ENCODE peak calls at places on chromosomes 6 and 20, in ten cellular contexts. One of them, this sample, is unnamed.

GRCh38 chr6:128655978-128656498 is 135.6 kb upstream of the PTPRK start:
- DNase-seq in astrocyte of the spinal cord: peak; percentile 91
- DNase-seq in neural crest cell: no peak
- DNase-seq in IMR-90: peak; percentile 93
- DNase-seq in CD14-positive monocyte: no peak
- DNase-seq in SK-N-SH: no peak
- DNase-seq in epithelial cell of esophagus: peak; percentile 82
- DNase-seq in heart right ventricle: no peak
- DNase-seq in HCT116: peak; percentile 85
- DNase-seq in PC-9: peak; percentile 97
- DNase-seq in this sample: peak; percentile 14

GRCh38 chr6:44050872-44051421 is 76.3 kb downstream of the MRPL14 start:
- DNase-seq in astrocyte of the spinal cord: no peak
- DNase-seq in neural crest cell: no peak
- DNase-seq in IMR-90: no peak
- DNase-seq in CD14-positive monocyte: no peak
- DNase-seq in SK-N-SH: peak; percentile 87
- DNase-seq in epithelial cell of esophagus: peak; percentile 60
- DNase-seq in heart right ventricle: no peak
- DNase-seq in HCT116: no peak
- DNase-seq in PC-9: peak; percentile 93
- DNase-seq in this sample: no peak

GRCh38 chr6:40912158-40912946 is 126.7 kb downstream of the UNC5CL start:
- DNase-seq in astrocyte of the spinal cord: no peak
- DNase-seq in neural crest cell: no peak
- DNase-seq in IMR-90: no peak
- DNase-seq in CD14-positive monocyte: no peak
- DNase-seq in SK-N-SH: peak; percentile 81
- DNase-seq in epithelial cell of esophagus: peak; percentile 88
- DNase-seq in heart right ventricle: no peak
- DNase-seq in HCT116: no peak
- DNase-seq in PC-9: no peak
- DNase-seq in this sample: peak; percentile 80

GRCh38 chr6:17439243-17439993 is 46.0 kb downstream of the CAP2 start:
- DNase-seq in astrocyte of the spinal cord: no peak
- DNase-seq in neural crest cell: no peak
- DNase-seq in IMR-90: no peak
- DNase-seq in CD14-positive monocyte: no peak
- DNase-seq in SK-N-SH: no peak
- DNase-seq in epithelial cell of esophagus: no peak
- DNase-seq in heart right ventricle: no peak
- DNase-seq in HCT116: no peak
- DNase-seq in PC-9: no peak
- DNase-seq in this sample: no peak

GRCh38 chr20:7911586-7912330 is 28.5 kb downstream of the HAO1 start:
- DNase-seq in astrocyte of the spinal cord: no peak
- DNase-seq in neural crest cell: no peak
- DNase-seq in IMR-90: no peak
- DNase-seq in CD14-positive monocyte: no peak
- DNase-seq in SK-N-SH: no peak
- DNase-seq in epithelial cell of esophagus: peak; percentile 16
- DNase-seq in heart right ventricle: no peak
- DNase-seq in HCT116: no peak
- DNase-seq in PC-9: no peak
- DNase-seq in this sample: no peak

GRCh38 chr20:38136421-38137245 is 28.4 kb downstream of the TGM2 start:
- DNase-seq in astrocyte of the spinal cord: no peak
- DNase-seq in neural crest cell: no peak
- DNase-seq in IMR-90: no peak
- DNase-seq in CD14-positive monocyte: no peak
- DNase-seq in SK-N-SH: no peak
- DNase-seq in epithelial cell of esophagus: no peak
- DNase-seq in heart right ventricle: no peak
- DNase-seq in HCT116: no peak
- DNase-seq in PC-9: peak; percentile 26
- DNase-seq in this sample: no peak

GRCh38 chr6:89140347-89141159 is 5.3 kb upstream of the PM20D2 start:
- DNase-seq in astrocyte of the spinal cord: no peak
- DNase-seq in neural crest cell: no peak
- DNase-seq in IMR-90: peak; percentile 41
- DNase-seq in CD14-positive monocyte: no peak
- DNase-seq in SK-N-SH: no peak
- DNase-seq in epithelial cell of esophagus: peak; percentile 60
- DNase-seq in heart right ventricle: no peak
- DNase-seq in HCT116: no peak
- DNase-seq in PC-9: no peak
- DNase-seq in this sample: no peak

GRCh38 chr6:99183066-99183465 is 166.4 kb downstream of the FAXC start:
- DNase-seq in astrocyte of the spinal cord: no peak
- DNase-seq in neural crest cell: no peak
- DNase-seq in IMR-90: no peak
- DNase-seq in CD14-positive monocyte: no peak
- DNase-seq in SK-N-SH: no peak
- DNase-seq in epithelial cell of esophagus: peak; percentile 30
- DNase-seq in heart right ventricle: no peak
- DNase-seq in HCT116: no peak
- DNase-seq in PC-9: no peak
- DNase-seq in this sample: no peak

GRCh38 chr6:7813193-7813592 is 87.3 kb downstream of the BMP6 start:
- DNase-seq in astrocyte of the spinal cord: no peak
- DNase-seq in neural crest cell: no peak
- DNase-seq in IMR-90: no peak
- DNase-seq in CD14-positive monocyte: no peak
- DNase-seq in SK-N-SH: no peak
- DNase-seq in epithelial cell of esophagus: no peak
- DNase-seq in heart right ventricle: no peak
- DNase-seq in HCT116: no peak
- DNase-seq in PC-9: no peak
- DNase-seq in this sample: no peak

GRCh38 chr20:29325304-29325640 is 1932.2 kb upstream of the DEFB115 start:
- DNase-seq in astrocyte of the spinal cord: no peak
- DNase-seq in neural crest cell: no peak
- DNase-seq in IMR-90: no peak
- DNase-seq in CD14-positive monocyte: no peak
- DNase-seq in SK-N-SH: no peak
- DNase-seq in epithelial cell of esophagus: no peak
- DNase-seq in heart right ventricle: no peak
- DNase-seq in HCT116: no peak
- DNase-seq in PC-9: no peak
- DNase-seq in this sample: no peak

GRCh38 chr20:58171796-58172425 is 56.5 kb downstream of the ANKRD60 start:
- DNase-seq in astrocyte of the spinal cord: no peak
- DNase-seq in neural crest cell: no peak
- DNase-seq in IMR-90: no peak
- DNase-seq in CD14-positive monocyte: no peak
- DNase-seq in SK-N-SH: no peak
- DNase-seq in epithelial cell of esophagus: no peak
- DNase-seq in heart right ventricle: no peak
- DNase-seq in HCT116: no peak
- DNase-seq in PC-9: no peak
- DNase-seq in this sample: no peak

GRCh38 chr6:148830614-148831013 is 83.8 kb downstream of the UST start:
- DNase-seq in astrocyte of the spinal cord: no peak
- DNase-seq in neural crest cell: no peak
- DNase-seq in IMR-90: no peak
- DNase-seq in CD14-positive monocyte: no peak
- DNase-seq in SK-N-SH: no peak
- DNase-seq in epithelial cell of esophagus: no peak
- DNase-seq in heart right ventricle: no peak
- DNase-seq in HCT116: no peak
- DNase-seq in PC-9: no peak
- DNase-seq in this sample: peak; percentile 13

GRCh38 chr6:42642794-42643193 is 79.0 kb downstream of the UBR2 start:
- DNase-seq in astrocyte of the spinal cord: no peak
- DNase-seq in neural crest cell: no peak
- DNase-seq in IMR-90: no peak
- DNase-seq in CD14-positive monocyte: no peak
- DNase-seq in SK-N-SH: no peak
- DNase-seq in epithelial cell of esophagus: no peak
- DNase-seq in heart right ventricle: no peak
- DNase-seq in HCT116: no peak
- DNase-seq in PC-9: no peak
- DNase-seq in this sample: no peak

DNA sequence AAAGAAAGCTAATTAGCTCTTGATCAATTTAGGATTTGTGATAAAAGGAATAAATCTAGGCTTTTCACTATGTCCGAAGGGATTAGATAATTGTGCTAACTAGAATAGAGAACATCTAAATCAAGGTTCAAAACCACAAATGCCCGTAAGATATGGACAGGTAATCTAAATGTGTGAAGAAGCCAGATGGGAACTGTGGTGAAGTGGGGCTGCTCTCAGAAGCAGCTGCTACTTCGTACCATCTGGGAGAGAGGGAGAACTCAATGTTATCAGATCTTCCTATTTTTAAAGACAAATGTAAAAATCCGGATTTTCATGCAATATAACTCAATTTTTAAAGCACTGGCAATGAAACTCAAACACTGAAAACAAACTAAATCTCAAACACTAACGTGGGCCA is 44.2 kb downstream of the NCOA6 start:
- DNase-seq in astrocyte of the spinal cord: no peak
- DNase-seq in neural crest cell: no peak
- DNase-seq in IMR-90: no peak
- DNase-seq in CD14-positive monocyte: no peak
- DNase-seq in SK-N-SH: peak; percentile 8
- DNase-seq in epithelial cell of esophagus: no peak
- DNase-seq in heart right ventricle: no peak
- DNase-seq in HCT116: no peak
- DNase-seq in PC-9: no peak
- DNase-seq in this sample: no peak
- TF ChIP-seq CTCF in astrocyte of the spinal cord: no peak
- TF ChIP-seq CTCF in neural crest cell: no peak
- TF ChIP-seq CTCF in IMR-90: no peak
- TF ChIP-seq CTCF in CD14-positive monocyte: no peak
- TF ChIP-seq CTCF in SK-N-SH: no peak
- TF ChIP-seq CTCF in epithelial cell of esophagus: no peak
- TF ChIP-seq CTCF in heart right ventricle: no peak
- TF ChIP-seq CTCF in HCT116: no peak
- TF ChIP-seq CTCF in PC-9: no peak
- TF ChIP-seq CTCF in this sample: no peak

DNA sequence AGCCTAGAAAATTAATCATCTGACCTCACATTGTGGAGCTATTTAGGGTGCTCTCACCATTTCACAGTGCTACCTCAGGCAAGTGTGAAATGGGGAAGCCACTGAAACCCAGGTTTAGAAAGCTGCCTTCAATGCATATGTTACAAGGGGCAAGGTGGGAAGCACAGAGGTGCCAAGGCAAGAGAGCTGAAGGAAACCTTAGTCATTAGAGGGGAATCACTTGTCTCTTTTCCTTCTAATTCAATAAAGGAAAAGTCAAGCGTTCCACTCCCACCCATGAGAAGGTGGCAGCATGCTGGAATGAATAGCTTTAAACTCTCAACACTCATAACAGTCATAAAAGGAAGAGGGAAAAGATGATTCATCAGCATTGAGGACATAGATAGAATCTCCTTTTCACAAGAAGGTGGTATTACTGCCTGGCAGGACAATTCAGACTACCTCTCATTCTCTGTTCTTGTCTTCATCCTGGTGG is 251.9 kb upstream of the IRAK1BP1 start:
- DNase-seq in astrocyte of the spinal cord: peak; percentile 29
- DNase-seq in neural crest cell: no peak
- DNase-seq in IMR-90: no peak
- DNase-seq in CD14-positive monocyte: no peak
- DNase-seq in SK-N-SH: no peak
- DNase-seq in epithelial cell of esophagus: peak; percentile 63
- DNase-seq in heart right ventricle: no peak
- DNase-seq in HCT116: no peak
- DNase-seq in PC-9: no peak
- DNase-seq in this sample: no peak
- TF ChIP-seq CTCF in astrocyte of the spinal cord: no peak
- TF ChIP-seq CTCF in neural crest cell: no peak
- TF ChIP-seq CTCF in IMR-90: no peak
- TF ChIP-seq CTCF in CD14-positive monocyte: no peak
- TF ChIP-seq CTCF in SK-N-SH: no peak
- TF ChIP-seq CTCF in epithelial cell of esophagus: no peak
- TF ChIP-seq CTCF in heart right ventricle: no peak
- TF ChIP-seq CTCF in HCT116: no peak
- TF ChIP-seq CTCF in PC-9: no peak
- TF ChIP-seq CTCF in this sample: no peak

DNA sequence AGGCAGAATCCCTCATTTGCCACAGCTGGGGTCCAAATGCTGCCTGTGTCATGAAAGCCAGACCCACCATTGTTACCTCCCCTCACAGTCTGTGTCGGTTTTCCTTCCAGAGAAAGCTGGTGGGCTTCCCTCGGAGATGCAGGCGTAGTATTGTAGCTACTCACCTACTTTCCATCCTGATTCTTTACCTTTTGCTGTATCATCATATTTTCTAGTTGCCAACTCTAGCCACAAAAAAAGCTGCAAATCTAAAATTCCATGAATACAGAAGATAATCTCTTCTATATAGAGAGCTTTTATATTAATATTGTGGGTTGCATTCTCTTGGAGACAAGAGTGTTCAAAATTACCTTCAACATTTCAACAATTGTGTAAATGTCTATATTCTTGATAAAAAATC is 98.0 kb upstream of the LAMP5 start:
- DNase-seq in astrocyte of the spinal cord: no peak
- DNase-seq in neural crest cell: no peak
- DNase-seq in IMR-90: no peak
- DNase-seq in CD14-positive monocyte: no peak
- DNase-seq in SK-N-SH: no peak
- DNase-seq in epithelial cell of esophagus: no peak
- DNase-seq in heart right ventricle: no peak
- DNase-seq in HCT116: no peak
- DNase-seq in PC-9: no peak
- DNase-seq in this sample: no peak
- TF ChIP-seq CTCF in astrocyte of the spinal cord: no peak
- TF ChIP-seq CTCF in neural crest cell: no peak
- TF ChIP-seq CTCF in IMR-90: no peak
- TF ChIP-seq CTCF in CD14-positive monocyte: no peak
- TF ChIP-seq CTCF in SK-N-SH: no peak
- TF ChIP-seq CTCF in epithelial cell of esophagus: no peak
- TF ChIP-seq CTCF in heart right ventricle: no peak
- TF ChIP-seq CTCF in HCT116: no peak
- TF ChIP-seq CTCF in PC-9: no peak
- TF ChIP-seq CTCF in this sample: no peak

DNA sequence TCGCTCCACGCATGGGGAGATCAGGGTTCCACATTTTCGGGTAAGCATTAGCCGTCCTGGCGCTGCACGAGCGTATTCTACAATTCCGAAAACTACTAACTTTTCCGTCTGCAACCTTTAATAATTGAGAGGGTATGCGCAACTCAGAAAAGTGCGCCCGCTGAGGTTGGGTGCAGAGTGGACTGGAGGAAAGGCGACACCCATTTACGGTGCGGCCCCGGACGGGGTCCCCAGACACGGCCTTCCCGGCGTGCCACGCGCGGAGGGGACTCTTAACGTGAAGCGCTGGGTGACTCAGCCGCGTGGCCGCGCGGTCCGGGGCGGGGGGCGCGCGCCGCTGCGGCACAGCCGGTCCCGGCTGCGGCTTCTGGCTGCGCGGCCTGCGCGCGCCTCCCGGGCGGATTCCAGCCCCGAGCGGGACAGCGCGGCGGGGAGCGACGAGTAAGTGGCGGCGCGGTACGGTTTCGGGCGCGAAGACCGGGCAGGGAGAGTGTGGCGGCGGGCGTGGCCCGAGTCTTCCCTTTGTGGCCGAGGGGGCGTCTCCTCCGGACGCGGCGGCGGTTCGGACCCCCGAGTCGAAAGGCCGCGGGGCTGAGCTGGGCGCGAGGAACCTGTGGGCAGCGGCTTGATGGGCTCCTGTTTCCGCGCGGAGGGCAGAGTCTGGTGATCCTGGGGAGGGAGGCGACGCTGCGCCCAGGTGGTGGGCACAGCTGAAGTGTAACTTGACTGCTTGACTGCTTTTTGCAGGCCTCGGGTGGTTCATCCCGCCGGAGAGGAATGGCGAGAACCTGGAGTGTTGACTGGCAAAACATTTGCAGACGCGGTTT is at the start of the genes KCTD20 and PXT1:
- DNase-seq in astrocyte of the spinal cord: peak; percentile 90
- DNase-seq in neural crest cell: peak; percentile 70
- DNase-seq in IMR-90: peak; percentile 88
- DNase-seq in CD14-positive monocyte: peak; percentile 88
- DNase-seq in SK-N-SH: peak; percentile 94
- DNase-seq in epithelial cell of esophagus: peak; percentile 84
- DNase-seq in heart right ventricle: peak; percentile 91
- DNase-seq in HCT116: peak; percentile 75
- DNase-seq in PC-9: peak; percentile 67
- DNase-seq in this sample: peak; percentile 94
- TF ChIP-seq CTCF in astrocyte of the spinal cord: no peak
- TF ChIP-seq CTCF in neural crest cell: no peak
- TF ChIP-seq CTCF in IMR-90: no peak
- TF ChIP-seq CTCF in CD14-positive monocyte: no peak
- TF ChIP-seq CTCF in SK-N-SH: no peak
- TF ChIP-seq CTCF in epithelial cell of esophagus: no peak
- TF ChIP-seq CTCF in heart right ventricle: no peak
- TF ChIP-seq CTCF in HCT116: no peak
- TF ChIP-seq CTCF in PC-9: no peak
- TF ChIP-seq CTCF in this sample: no peak

This sample was measured in GM20000.